ENCODE peak calls at places on chromosomes 16 and 17, in six cellular contexts. A is K562, E is GM12878, L is H1, G is SK-N-SH, W is HepG2. I is an unnamed sample.

GRCh38 chr17:1201132-1201702 is 21.4 kb upstream of the ABR start:
- DNase-seq in L (no peak), W (no peak), G (no peak), A (no peak), E (no peak), I (no peak)

GRCh38 chr17:14672830-14673229 is 371.9 kb downstream of the HS3ST3B1 start:
- DNase-seq in G (no peak), A (no peak), E (no peak), L (no peak), W (peak), I (no peak)

GRCh38 chr17:8991514-8992285 is 26.2 kb upstream of the PIK3R5 start:
- DNase-seq in A (peak), L (peak), W (peak), G (peak), E (no peak), I (peak)

GRCh38 chr16:75029854-75030253 is 31.0 kb downstream of the ZNRF1 start:
- DNase-seq in L (no peak), A (no peak), E (no peak), W (peak), G (no peak), I (no peak)

GRCh38 chr17:65434878-65435277 is 126.6 kb downstream of the AXIN2 start:
- DNase-seq in G (no peak), A (no peak), W (no peak), L (no peak), E (no peak), I (no peak)

GRCh38 chr16:80350066-80350465 is 190.7 kb upstream of the DYNLRB2 start:
- DNase-seq in W (no peak), G (no peak), L (peak), A (no peak), E (no peak), I (no peak)

GRCh38 chr17:4407851-4408250 is 25.9 kb upstream of the SPNS3 start:
- DNase-seq in G (no peak), A (no peak), W (peak), L (no peak), E (no peak), I (no peak)

GRCh38 chr17:78379134-78379497 is 667 bp downstream of the PGS1 start:
- DNase-seq in L (no peak), W (peak), G (no peak), A (no peak), E (no peak), I (no peak)

GRCh38 chr17:28612936-28613872 is 781 bp downstream of the RSKR start:
- DNase-seq in G (peak), E (no peak), A (peak), L (peak), W (peak), I (no peak)

GRCh38 chr17:69406906-69407305 is 7.6 kb upstream of the MAP2K6 start:
- DNase-seq in L (no peak), A (no peak), G (no peak), E (no peak), W (no peak), I (no peak)

GRCh38 chr17:62014526-62014925 is 50.6 kb downstream of the MED13 start:
- DNase-seq in E (no peak), L (no peak), A (no peak), W (no peak), G (no peak), I (no peak)

GRCh38 chr17:66383353-66383752 is 80.9 kb downstream of the PRKCA start:
- DNase-seq in L (no peak), E (no peak), A (no peak), W (no peak), G (peak), I (no peak)

GRCh38 chr16:85686912-85687591 is 1.7 kb downstream of the GINS2 start:
- DNase-seq in G (no peak), E (no peak), W (no peak), L (no peak), A (peak), I (no peak)

GRCh38 chr16:89721644-89722391 is 481 bp downstream of the ZNF276 start:
- DNase-seq in W (no peak), G (peak), L (no peak), E (no peak), A (peak), I (no peak)

GRCh38 chr17:75876190-75876937 is 2.0 kb downstream of the TRIM47 start:
- DNase-seq in A (no peak), G (peak), W (peak), L (peak), E (no peak), I (peak)

GRCh38 chr17:38559880-38560230 is 45.9 kb downstream of the SRCIN1 start:
- DNase-seq in L (no peak), G (no peak), A (no peak), E (no peak), W (no peak), I (no peak)

GRCh38 chr17:65027305-65027704 is 29.2 kb downstream of the GNA13 start:
- DNase-seq in L (no peak), G (peak), W (peak), E (peak), A (peak), I (peak)

GRCh38 chr17:56262854-56263253 is 109.6 kb downstream of the ANKFN1 start:
- DNase-seq in E (no peak), G (no peak), L (no peak), A (no peak), W (no peak), I (no peak)

GRCh38 chr17:81099888-81100287 is 64.9 kb downstream of the BAIAP2 start:
- DNase-seq in L (no peak), E (no peak), G (no peak), W (no peak), A (no peak), I (no peak)

GRCh38 chr17:41835800-41836549 is at the start of gene NT5C3B:
- DNase-seq in A (peak), L (peak), G (peak), W (peak), E (no peak), I (peak)

GRCh38 chr16:82263456-82264159 is 93.6 kb upstream of the MPHOSPH6 start:
- DNase-seq in A (peak), E (peak), G (peak), L (peak), W (peak), I (peak)

GRCh38 chr17:50075446-50076032 is 19.6 kb upstream of the PDK2 start:
- DNase-seq in A (no peak), L (no peak), E (no peak), W (no peak), G (no peak), I (no peak)

GRCh38 chr17:67107811-67108210 is 63.5 kb downstream of the CACNG1 start:
- DNase-seq in E (no peak), A (no peak), G (no peak), L (no peak), W (no peak), I (no peak)

GRCh38 chr17:76812968-76813367 is 55.2 kb upstream of the MGAT5B start:
- DNase-seq in G (no peak), W (no peak), E (no peak), A (no peak), L (no peak), I (no peak)

GRCh38 chr17:36509272-36509985 is 22.9 kb downstream of the ZNHIT3 start:
- DNase-seq in L (no peak), E (no peak), G (no peak), A (no peak), W (no peak), I (no peak)

GRCh38 chr17:8859029-8859803 is 8.3 kb downstream of the PIK3R6 start:
- DNase-seq in W (peak), A (peak), E (no peak), L (no peak), G (no peak), I (no peak)

GRCh38 chr16:85625053-85625452 is 11.9 kb downstream of the GSE1 start:
- DNase-seq in L (no peak), W (no peak), G (peak), A (no peak), E (no peak), I (no peak)

DNA sequence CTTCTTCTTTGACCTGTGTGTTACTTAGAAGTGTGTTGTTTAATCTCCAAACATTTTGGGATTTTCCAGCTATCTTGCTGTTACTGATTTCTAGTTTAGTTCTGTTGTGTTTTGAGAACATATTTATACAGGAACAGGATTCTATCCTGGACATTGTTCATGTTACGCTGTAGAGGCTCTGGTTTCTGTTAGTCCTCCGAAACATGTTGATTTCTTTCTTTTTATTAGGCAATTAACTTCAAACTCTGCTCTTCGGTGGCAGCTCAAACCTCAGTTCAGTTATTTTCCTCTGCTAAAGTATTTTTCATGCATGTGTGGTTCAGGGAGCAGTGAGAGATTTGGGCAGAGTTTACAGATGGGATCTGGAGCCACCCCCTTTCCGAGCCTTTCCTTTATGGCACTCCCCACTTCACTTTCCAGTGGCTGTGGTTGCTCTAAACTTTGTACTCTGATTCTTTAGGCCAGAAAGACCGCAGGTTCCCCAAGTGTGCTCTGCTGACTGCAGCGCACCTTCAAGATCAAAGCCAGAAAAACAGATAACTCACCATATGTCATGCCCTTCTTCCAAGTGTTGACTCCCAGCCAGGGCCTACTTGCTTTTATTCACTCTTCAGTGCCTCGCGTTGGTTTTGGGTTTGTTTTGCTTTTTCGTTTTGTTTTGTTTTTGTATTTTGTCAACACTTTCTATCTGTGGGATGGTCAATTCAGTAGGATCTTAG is 77.6 kb upstream of the KSR1 start:
- DNase-seq in L (no peak), E (no peak), A (no peak), G (no peak), W (no peak), I (no peak)
- H3K9ac ChIP-seq in L (no peak), E (no peak), A (no peak), G (no peak), W (no peak), I (no peak)

GRCh38 chr16:27455700-27456099 is 53.7 kb downstream of the IL21R start:
- DNase-seq in G (no peak), L (no peak), W (no peak), A (no peak), E (no peak), I (no peak)
- TF ChIP-seq JUND in G (no peak), L (no peak), W (no peak), A (no peak), E (no peak), I (no peak)

DNA sequence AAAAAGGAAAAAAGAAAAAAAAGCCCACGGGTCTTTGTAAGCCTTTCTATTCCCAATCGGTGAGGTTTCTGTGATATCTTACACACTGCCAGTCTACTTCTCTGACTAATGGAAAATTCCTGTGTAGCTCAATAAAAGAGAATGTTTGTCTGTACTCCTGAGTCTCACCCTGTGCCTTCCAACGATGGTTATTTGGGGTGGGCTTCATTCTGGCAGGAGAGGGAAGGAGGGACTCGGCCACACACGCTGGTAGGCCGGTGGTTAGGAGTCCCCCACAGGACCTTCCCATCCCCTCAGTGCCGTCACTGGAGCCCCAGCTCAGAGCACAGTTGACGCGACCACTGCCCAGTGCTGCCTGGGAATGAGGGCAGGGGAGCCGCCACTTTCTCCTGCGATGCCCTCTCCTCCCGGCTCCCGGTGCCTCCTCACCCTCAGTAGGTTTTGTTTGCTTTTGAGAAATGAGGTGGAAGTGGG is 68.0 kb downstream of the AMFR start:
- DNase-seq in A (no peak), G (peak), E (no peak), W (no peak), L (peak), I (no peak)
- H3K4me3 ChIP-seq in A (no peak), G (no peak), E (no peak), W (peak), L (no peak), I (no peak)

DNA sequence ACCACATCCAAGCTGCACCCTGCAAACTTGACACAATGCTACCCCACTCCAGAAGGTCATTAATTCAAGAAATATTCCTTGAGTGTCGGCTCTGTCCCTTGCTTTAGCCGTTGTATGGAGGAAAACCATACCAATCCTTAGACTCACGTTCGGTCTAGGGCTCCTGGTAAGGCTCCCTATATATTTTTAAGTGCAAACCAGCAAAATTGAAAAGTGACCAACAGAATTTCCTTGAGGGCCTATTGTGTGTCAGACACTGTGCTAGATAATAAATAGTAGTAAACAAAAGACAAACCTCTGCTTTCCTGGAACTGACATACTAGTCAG is 390 bp upstream of the BBS2 start:
- DNase-seq in A (no peak), G (no peak), E (no peak), W (no peak), L (no peak), I (no peak)
- H3K9ac ChIP-seq in A (peak), G (peak), E (peak), W (peak), L (no peak), I (peak)

GRCh38 chr16:46826618-46827017 is 4.4 kb downstream of the C16orf87 start:
- DNase-seq in L (no peak), A (no peak), E (no peak), W (no peak), G (no peak), I (no peak)

GRCh38 chr16:46817961-46818360 is 13.0 kb downstream of the C16orf87 start:
- DNase-seq in G (no peak), L (no peak), W (no peak), E (no peak), A (no peak), I (no peak)

DNA sequence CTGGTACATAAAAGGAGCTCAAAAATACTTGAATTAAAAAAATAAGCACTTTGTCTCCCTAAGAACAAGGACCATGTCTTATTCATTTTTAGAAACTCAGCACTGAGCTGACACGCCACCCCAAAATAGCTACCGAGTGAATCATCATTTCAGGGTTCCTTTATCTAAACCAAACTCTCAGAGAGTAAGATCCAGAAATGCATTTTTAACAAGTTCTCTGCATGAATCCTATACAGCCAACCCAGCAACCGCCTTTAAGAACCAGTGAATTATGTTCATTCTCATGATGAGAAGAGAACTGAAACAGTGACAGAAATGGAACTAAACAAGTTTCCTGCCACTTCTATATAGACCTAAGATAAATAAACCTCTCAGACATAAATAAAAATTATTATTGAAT is 8.7 kb downstream of the C16orf87 start:
- DNase-seq in E (peak), G (no peak), A (no peak), L (no peak), W (no peak), I (no peak)
- TF ChIP-seq JUND in E (peak), G (no peak), A (no peak), L (no peak), W (no peak), I (no peak)